ENCODE peak calls at places on chromosomes 1 and 21, in seven cellular contexts. L is bronchial epithelial cell, V is NB4, F is A549, J is cardiac fibroblast, S is heart left ventricle, U is AG04449. O is an unnamed sample.

GRCh38 chr1:147612366-147612765 is 58.0 kb downstream of the ACP6 start:
- DNase-seq in J (no peak), U (no peak), L (no peak), V (no peak), S (no peak), F (peak; percentile 77), O (no peak)

GRCh38 chr21:31235671-31236450 is 108.2 kb downstream of the TIAM1 start:
- DNase-seq in U (no peak), F (no peak), J (peak; percentile 34), L (peak; percentile 37), V (no peak), S (no peak), O (no peak)

GRCh38 chr1:151408891-151409290 is 9.5 kb downstream of the PSMB4 start:
- DNase-seq in L (peak; percentile 39), U (no peak), F (no peak), J (peak; percentile 18), V (no peak), S (no peak), O (no peak)

GRCh38 chr1:7558041-7558461 is 213.0 kb upstream of the VAMP3 start:
- DNase-seq in U (no peak), S (no peak), V (no peak), J (no peak), L (no peak), F (no peak), O (no peak)

GRCh38 chr1:198087831-198088230 is 69.0 kb upstream of the NEK7 start:
- DNase-seq in F (no peak), S (no peak), V (no peak), L (no peak), U (no peak), J (no peak), O (no peak)

GRCh38 chr1:51308636-51309035 is 21.7 kb downstream of the TTC39A start:
- DNase-seq in J (no peak), S (no peak), F (no peak), U (no peak), L (no peak), V (no peak), O (no peak)

GRCh38 chr1:56202186-56202585 is 377.2 kb downstream of the PLPP3 start:
- DNase-seq in J (no peak), S (no peak), L (peak; percentile 46), F (no peak), U (no peak), V (no peak), O (no peak)

GRCh38 chr1:37274896-37275631 is 199.3 kb upstream of the ZC3H12A start:
- DNase-seq in J (no peak), V (no peak), U (no peak), S (no peak), L (no peak), F (no peak), O (no peak)

GRCh38 chr1:241048558-241048957 is 308.4 kb downstream of the RGS7 start:
- DNase-seq in F (no peak), S (no peak), V (no peak), L (no peak), U (no peak), J (no peak), O (no peak)

GRCh38 chr1:234111458-234112142 is 207.1 kb downstream of the SLC35F3 start:
- DNase-seq in L (no peak), S (peak; percentile 39), J (peak; percentile 10), V (no peak), F (peak; percentile 86), U (no peak), O (no peak)

GRCh38 chr21:43318841-43319781 is 107.8 kb downstream of the SIK1 start:
- DNase-seq in U (no peak), V (peak; percentile 80), S (peak; percentile 45), J (peak; percentile 75), F (peak; percentile 55), L (peak; percentile 34), O (no peak)

GRCh38 chr1:72892461-72892860 is 610.1 kb upstream of the NEGR1 start:
- DNase-seq in J (peak; percentile 3), F (no peak), U (no peak), L (peak; percentile 13), S (no peak), V (no peak), O (no peak)

GRCh38 chr1:74693473-74693872 is 19.9 kb upstream of the ERICH3 start:
- DNase-seq in U (no peak), S (no peak), J (peak; percentile 52), F (peak; percentile 28), L (peak; percentile 87), V (no peak), O (no peak)

GRCh38 chr1:4023678-4024077 is 123.6 kb upstream of the C1orf174 start:
- DNase-seq in V (no peak), F (no peak), U (no peak), S (no peak), J (no peak), L (no peak), O (no peak)

GRCh38 chr1:218361298-218362065 is 16.3 kb downstream of the TGFB2 start:
- DNase-seq in L (peak; percentile 42), V (peak; percentile 49), F (peak; percentile 77), S (no peak), U (no peak), J (peak; percentile 81), O (no peak)

GRCh38 chr21:46092811-46093667 is 4.9 kb upstream of the COL6A2 start:
- DNase-seq in L (no peak), S (peak; percentile 35), V (no peak), J (no peak), U (no peak), F (no peak), O (peak; percentile 79)

GRCh38 chr1:170593173-170593572 is 61.2 kb downstream of the GORAB start:
- DNase-seq in U (no peak), S (no peak), V (peak; percentile 3), J (no peak), L (no peak), F (no peak), O (no peak)

GRCh38 chr1:107594541-107594940 is 370.4 kb downstream of the VAV3 start:
- DNase-seq in F (no peak), J (no peak), S (no peak), U (no peak), V (no peak), L (peak; percentile 27), O (no peak)

GRCh38 chr1:3163356-3163755 is 94.4 kb downstream of the PRDM16 start:
- DNase-seq in S (no peak), F (no peak), L (no peak), V (no peak), U (no peak), J (no peak), O (no peak)

GRCh38 chr1:92476071-92476607 is 10.6 kb downstream of the GFI1 start:
- DNase-seq in U (no peak), L (no peak), J (no peak), S (no peak), V (peak; percentile 93), F (no peak), O (no peak)

GRCh38 chr1:237976345-237976744 is 85.6 kb upstream of the ZP4 start:
- DNase-seq in F (no peak), U (no peak), V (no peak), L (no peak), S (no peak), J (no peak), O (no peak)

GRCh38 chr1:228792601-228793000 is 57.3 kb downstream of the RHOU start:
- DNase-seq in L (no peak), J (no peak), U (no peak), S (no peak), V (no peak), F (no peak), O (no peak)

GRCh38 chr1:80445021-80445420 is 1355.7 kb upstream of the ADGRL2 start:
- DNase-seq in U (no peak), S (no peak), L (no peak), F (no peak), V (no peak), J (no peak), O (no peak)

GRCh38 chr21:33207471-33208149 is 22.1 kb upstream of the IFNAR2 start:
- DNase-seq in F (no peak), U (no peak), S (no peak), L (no peak), J (no peak), V (peak; percentile 51), O (no peak)

GRCh38 chr1:207174913-207175312 is 70.9 kb downstream of the C4BPA start:
- DNase-seq in V (no peak), S (no peak), L (no peak), J (no peak), U (no peak), F (no peak), O (no peak)

GRCh38 chr1:194196562-194196961 is 1010.1 kb upstream of the B3GALT2 start:
- DNase-seq in L (no peak), F (no peak), V (no peak), S (no peak), U (no peak), J (no peak), O (no peak)

GRCh38 chr1:24157921-24158481 is 15.1 kb upstream of the IL22RA1 start:
- DNase-seq in F (peak; percentile 28), J (no peak), L (no peak), S (no peak), U (no peak), V (no peak), O (no peak)
- TF ChIP-seq CTCF in F (no peak), J (peak; percentile 17), L (peak; percentile 38), S (peak; percentile 28), U (peak; percentile 27), V (no peak), O (peak; percentile 20)

GRCh38 chr21:44751186-44751798 is 39.9 kb upstream of the TSPEAR start:
- DNase-seq in V (no peak), L (no peak), U (no peak), J (no peak), F (no peak), S (no peak), O (no peak)

GRCh38 chr21:44750675-44751025 is 39.3 kb upstream of the TSPEAR start:
- DNase-seq in F (no peak), V (no peak), J (no peak), L (no peak), S (no peak), U (no peak), O (no peak)

GRCh38 chr21:44753357-44753756 is 42.0 kb upstream of the TSPEAR start:
- DNase-seq in J (no peak), L (no peak), U (no peak), S (no peak), V (no peak), F (no peak), O (no peak)

GRCh38 chr21:44751799-44752636 is 40.6 kb upstream of the TSPEAR start:
- DNase-seq in J (no peak), L (no peak), V (no peak), U (no peak), F (no peak), S (no peak), O (no peak)

GRCh38 chr21:44752701-44753235 is 41.4 kb upstream of the TSPEAR start:
- DNase-seq in J (peak; percentile 22), S (no peak), L (peak; percentile 89), U (no peak), F (no peak), V (no peak), O (no peak)
- TF ChIP-seq CTCF in J (peak; percentile 16), S (no peak), L (peak; percentile 24), U (no peak), F (no peak), V (no peak), O (no peak)

GRCh38 chr1:118716775-118717174 is 271.4 kb downstream of the TBX15 start:
- DNase-seq in J (peak; percentile 6), V (peak; percentile 1), S (no peak), F (no peak), L (peak; percentile 9), U (no peak), O (no peak)
- TF ChIP-seq CTCF in J (no peak), V (no peak), S (no peak), F (no peak), L (peak; percentile 8), U (no peak), O (peak; percentile 51)

GRCh38 chr1:185316163-185317033 is 645 bp downstream of the IVNS1ABP start:
- DNase-seq in V (peak; percentile 91), U (peak; percentile 56), F (peak; percentile 88), J (peak; percentile 92), S (peak; percentile 97), L (peak; percentile 61), O (peak; percentile 96)
- TF ChIP-seq CTCF in V (no peak), U (no peak), F (no peak), J (no peak), S (no peak), L (no peak), O (peak; percentile 48)